ENCODE peak calls at places on chromosomes 7 and 10, in five cellular contexts. F is GM23248, Q is HCT116, O is GM23338, C is neural progenitor cell. S is an unnamed sample.

GRCh38 chr10:113554214-113554613 is 1.4 kb downstream of the HABP2 start:
- DNase-seq in Q (no peak), F (no peak), O (no peak), C (no peak), S (no peak)

GRCh38 chr7:82631998-82632397 is 188.4 kb upstream of the CACNA2D1 start:
- DNase-seq in O (no peak), C (no peak), Q (no peak), F (peak), S (no peak)

GRCh38 chr10:99720387-99720786 is 11.5 kb downstream of the COX15 start:
- DNase-seq in F (no peak), C (no peak), Q (no peak), O (no peak), S (no peak)

GRCh38 chr10:48509974-48510692 is 94.7 kb downstream of the ARHGAP22 start:
- DNase-seq in O (peak), F (no peak), C (peak), Q (no peak), S (no peak)

GRCh38 chr10:110081914-110082313 is 74.1 kb downstream of the ADD3 start:
- DNase-seq in O (peak), Q (no peak), C (no peak), F (peak), S (no peak)

GRCh38 chr7:55296070-55296469 is 69.1 kb upstream of the LANCL2 start:
- DNase-seq in F (no peak), Q (no peak), C (no peak), O (no peak), S (no peak)

GRCh38 chr10:132309879-132310591 is 2.3 kb upstream of the STK32C start:
- DNase-seq in C (no peak), F (no peak), Q (no peak), O (no peak), S (no peak)

GRCh38 chr7:107009846-107010203 is 34.7 kb upstream of the PRKAR2B start:
- DNase-seq in C (no peak), F (no peak), O (no peak), Q (no peak), S (no peak)

GRCh38 chr7:96657347-96658010 is 52.2 kb downstream of the SEM1 start:
- DNase-seq in C (peak), Q (no peak), O (peak), F (no peak), S (no peak)

GRCh38 chr10:60992661-60993060 is 48.7 kb upstream of the RHOBTB1 start:
- DNase-seq in Q (no peak), O (no peak), C (no peak), F (no peak), S (no peak)

GRCh38 chr7:42084263-42084662 is 152.7 kb downstream of the GLI3 start:
- DNase-seq in Q (no peak), F (no peak), O (no peak), C (no peak), S (no peak)

GRCh38 chr7:128913856-128914565 is 3.5 kb upstream of the KCP start:
- DNase-seq in Q (no peak), O (no peak), C (no peak), F (no peak), S (no peak)

GRCh38 chr7:150420987-150421674 is 29.3 kb upstream of the GIMAP8 start:
- DNase-seq in Q (peak), O (peak), F (peak), C (peak), S (peak)

GRCh38 chr7:106329971-106330733 is 45.4 kb upstream of the NAMPT start:
- DNase-seq in C (no peak), O (no peak), Q (no peak), F (peak), S (no peak)

GRCh38 chr10:287814-288213 is 152.6 kb downstream of the ZMYND11 start:
- DNase-seq in O (peak), F (peak), Q (peak), C (peak), S (no peak)

GRCh38 chr10:104252349-104252748 is 2.3 kb upstream of the GSTO1 start:
- DNase-seq in C (no peak), F (no peak), O (no peak), Q (no peak), S (peak)

GRCh38 chr10:31319602-31320178 is 674 bp downstream of the ZEB1 start:
- DNase-seq in F (no peak), C (peak), Q (no peak), O (peak), S (peak)

GRCh38 chr7:11557627-11558026 is 274.4 kb downstream of the THSD7A start:
- DNase-seq in C (peak), Q (peak), F (peak), O (peak), S (peak)

GRCh38 chr10:65742851-65743250 is 1183.0 kb upstream of the LRRTM3 start:
- DNase-seq in O (no peak), F (no peak), C (no peak), Q (no peak), S (no peak)

GRCh38 chr10:77603529-77603927 is 34.1 kb downstream of the KCNMA1 start:
- DNase-seq in O (peak), F (peak), Q (no peak), C (no peak), S (no peak)

GRCh38 chr10:57905866-57906265 is 361.8 kb downstream of the IPMK start:
- DNase-seq in Q (no peak), F (no peak), O (no peak), C (peak), S (no peak)

GRCh38 chr7:104126411-104126841 is 81.4 kb downstream of the ORC5 start:
- DNase-seq in O (peak), Q (no peak), C (peak), F (no peak), S (no peak)

GRCh38 chr7:95246935-95247370 is 77.4 kb downstream of the PON1 start:
- DNase-seq in O (peak), F (peak), C (peak), Q (peak), S (peak)

GRCh38 chr10:102196893-102197292 is 29.2 kb upstream of the ELOVL3 start:
- DNase-seq in Q (no peak), F (no peak), C (no peak), O (no peak), S (no peak)

GRCh38 chr7:104231054-104232046 is 23.5 kb upstream of the ORC5 start:
- DNase-seq in F (peak), Q (peak), O (peak), C (peak), S (peak)

GRCh38 chr7:38584443-38585210 is 46.5 kb downstream of the AMPH start:
- DNase-seq in O (no peak), F (peak), Q (no peak), C (no peak), S (no peak)

GRCh38 chr10:109992485-109992884 is 15.3 kb upstream of the ADD3 start:
- DNase-seq in O (no peak), C (no peak), F (peak), Q (no peak), S (peak)

GRCh38 chr7:113629244-113629643 is 289.6 kb downstream of the PPP1R3A start:
- DNase-seq in F (peak), O (no peak), Q (no peak), C (no peak), S (no peak)

GRCh38 chr10:5942001-5942400 is 35.3 kb downstream of the IL15RA start:
- DNase-seq in O (no peak), F (no peak), C (no peak), Q (no peak), S (no peak)

GRCh38 chr7:46576950-46577349 is 655.9 kb upstream of the IGFBP3 start:
- DNase-seq in O (no peak), C (no peak), F (peak), Q (no peak), S (no peak)

GRCh38 chr7:115135769-115136410 is 214.0 kb downstream of the MDFIC start:
- DNase-seq in O (peak), F (no peak), C (peak), Q (no peak), S (no peak)

GRCh38 chr7:132328760-132329159 is 247.5 kb downstream of the PLXNA4 start:
- DNase-seq in F (no peak), C (no peak), O (no peak), Q (no peak), S (no peak)

GRCh38 chr7:20642171-20642570 is 26.7 kb downstream of the ABCB5 start:
- DNase-seq in Q (no peak), C (no peak), F (peak), O (no peak), S (no peak)

GRCh38 chr7:44194069-44194468 is 4.8 kb upstream of the GCK start:
- DNase-seq in O (no peak), Q (no peak), C (no peak), F (peak), S (no peak)

GRCh38 chr10:3185386-3185785 is 12.8 kb upstream of the PITRM1 start:
- DNase-seq in Q (no peak), O (no peak), F (no peak), C (no peak), S (no peak)

GRCh38 chr10:88106348-88106747 is 242.9 kb downstream of the PTEN start:
- DNase-seq in F (no peak), Q (no peak), C (no peak), O (no peak), S (no peak)

GRCh38 chr10:112210672-112211071 is 27.1 kb upstream of the GPAM start:
- DNase-seq in C (no peak), F (no peak), O (no peak), Q (no peak), S (no peak)

GRCh38 chr10:46283217-46283944 is 3.4 kb upstream of the ANTXRL start:
- DNase-seq in C (no peak), O (no peak), F (no peak), Q (no peak), S (no peak)

GRCh38 chr7:9978111-9979064 is 995.3 kb upstream of the PHF14 start:
- DNase-seq in F (no peak), C (no peak), O (no peak), Q (no peak), S (no peak)

GRCh38 chr7:9983048-9983447 is 990.6 kb upstream of the PHF14 start:
- DNase-seq in F (no peak), C (no peak), O (peak), Q (no peak), S (no peak)

DNA sequence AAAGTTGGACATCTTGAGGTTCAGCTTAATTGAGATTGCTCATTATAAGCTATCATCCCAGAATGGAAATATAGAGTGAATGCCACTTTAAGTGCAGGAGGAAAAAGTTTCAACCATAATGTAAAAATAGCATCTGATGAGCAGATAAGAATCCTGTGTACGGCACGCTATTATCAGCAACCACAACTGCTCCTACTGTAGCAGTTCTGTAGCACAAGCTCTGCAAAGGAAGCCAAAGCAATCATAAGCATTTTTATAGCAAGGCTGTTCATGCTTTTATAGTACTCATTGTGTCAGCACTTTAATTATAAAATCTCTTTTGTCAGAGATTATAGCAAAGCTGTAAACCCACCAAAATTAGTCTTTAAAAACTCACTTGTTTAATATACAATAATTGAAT is 991.7 kb upstream of the PHF14 start:
- DNase-seq in O (no peak), C (no peak), Q (no peak), F (no peak), S (no peak)
- H3K4me2 ChIP-seq in O (no peak), C (no peak), Q (no peak), F (no peak), S (no peak)

DNA sequence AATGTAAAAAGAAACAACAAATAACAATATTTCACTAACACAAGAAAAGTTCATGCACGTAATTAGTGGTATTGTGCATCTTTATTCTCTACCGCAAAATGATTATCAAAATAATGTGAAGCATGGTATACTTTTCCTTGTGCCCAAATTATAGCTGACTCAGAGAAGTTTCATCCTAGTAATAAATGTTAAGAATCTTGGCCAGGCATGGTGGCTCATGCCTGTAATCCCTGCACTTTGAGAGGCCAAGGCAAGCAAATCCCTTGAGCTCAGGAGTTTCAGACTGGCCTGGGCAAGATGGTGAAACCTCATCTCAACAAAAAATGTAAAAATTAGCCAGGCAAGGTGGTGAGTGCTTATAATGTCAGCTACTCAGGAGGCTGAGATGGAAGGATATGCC is 105.0 kb downstream of the KMT2C start:
- DNase-seq in F (peak), O (no peak), C (no peak), Q (no peak), S (no peak)
- TF ChIP-seq EZH2phosphoT487 in F (no peak), O (no peak), C (no peak), Q (no peak), S (no peak)

GRCh38 chr10:4279649-4280048 is 494.6 kb upstream of the KLF6 start:
- DNase-seq in Q (no peak), F (no peak), C (no peak), O (no peak), S (no peak)
- H3K4me2 ChIP-seq in Q (no peak), F (peak), C (no peak), O (no peak), S (no peak)

GRCh38 chr7:158973941-158974785 is 117.8 kb downstream of the DYNC2I1 start:
- DNase-seq in C (no peak), O (peak), F (no peak), Q (no peak), S (no peak)

GRCh38 chr7:158973440-158973839 is 117.1 kb downstream of the DYNC2I1 start:
- DNase-seq in O (peak), F (no peak), Q (peak), C (peak), S (peak)

GRCh38 chr7:158970132-158970531 is 113.8 kb downstream of the DYNC2I1 start:
- DNase-seq in C (no peak), Q (no peak), O (no peak), F (no peak), S (no peak)

GRCh38 chr7:158966780-158967390 is 110.5 kb downstream of the DYNC2I1 start:
- DNase-seq in O (no peak), Q (no peak), F (no peak), C (no peak), S (no peak)

DNA sequence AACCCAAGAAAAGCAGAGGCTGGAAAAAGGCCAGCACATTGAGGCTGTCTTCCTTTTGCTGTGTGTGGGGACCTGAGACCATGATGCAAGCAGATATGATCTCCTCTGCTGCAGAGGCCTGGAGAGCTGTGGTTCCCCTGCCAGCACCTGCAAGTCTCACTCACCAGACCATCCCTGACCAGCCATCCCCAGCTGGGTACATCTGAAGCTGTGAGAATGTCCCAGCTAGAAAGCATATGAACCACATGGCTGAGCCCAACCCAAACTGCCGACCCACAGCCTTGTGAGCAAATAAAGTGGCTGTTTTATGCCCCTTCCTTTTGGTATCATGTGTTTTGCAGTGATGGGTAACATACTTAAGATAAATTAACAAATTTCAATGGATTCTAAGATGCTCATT is 114.9 kb downstream of the DYNC2I1 start:
- DNase-seq in C (no peak), Q (no peak), F (no peak), O (no peak), S (no peak)
- TF ChIP-seq EZH2phosphoT487 in C (no peak), Q (no peak), F (no peak), O (no peak), S (no peak)

DNA sequence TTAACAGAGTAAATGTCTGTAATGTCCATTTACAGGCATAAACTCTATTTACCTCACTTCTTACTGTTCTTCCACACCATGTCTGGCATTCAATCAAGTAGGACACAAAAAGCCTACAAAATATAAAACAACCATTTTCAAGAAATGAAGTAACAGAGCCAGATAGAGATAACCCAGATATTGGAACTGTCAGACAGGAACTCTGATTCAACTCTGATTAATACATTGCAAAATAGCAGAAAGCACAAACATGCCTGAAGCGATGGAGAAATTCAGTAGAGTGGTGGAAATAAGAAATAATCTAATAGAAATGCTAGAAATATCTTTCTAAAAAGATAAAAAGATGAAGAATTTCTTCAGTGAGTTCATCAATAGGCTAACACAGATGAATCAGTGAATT is 964.4 kb downstream of the PCDH15 start:
- DNase-seq in C (no peak), Q (no peak), F (peak), O (no peak), S (no peak)
- H3K4me2 ChIP-seq in C (no peak), Q (no peak), F (no peak), O (no peak), S (no peak)

GRCh38 chr7:50466815-50467569 is 16.8 kb upstream of the FIGNL1 start:
- DNase-seq in O (no peak), C (no peak), F (no peak), Q (no peak), S (no peak)
- TF ChIP-seq EZH2phosphoT487 in O (no peak), C (no peak), F (no peak), Q (no peak), S (no peak)

GRCh38 chr10:11331706-11332105 is 279.7 kb downstream of the USP6NL start:
- DNase-seq in F (no peak), Q (no peak), O (no peak), C (no peak), S (no peak)
- H3K4me2 ChIP-seq in F (no peak), Q (no peak), O (no peak), C (no peak), S (no peak)